ENCODE peak calls at places on chromosomes 3 and 15, in nine cellular contexts. One of them, this sample, is unnamed.

GRCh38 chr3:55500555-55501340 is 13.6 kb upstream of the WNT5A start:
- DNase-seq in DMS79: no peak
- DNase-seq in substantia nigra: no peak
- DNase-seq in stimulated activated CD4-positive, alpha-beta T cell treated with anti-CD3 and anti-CD28 coated beads, Interleukin-4, amount 100 ng/mL, for 48 hours: no peak
- DNase-seq in heart left ventricle: no peak
- DNase-seq in left colon: no peak
- DNase-seq in activated T-helper 2 cell treated with anti-CD3 and anti-CD28 coated beads, Interferon-gamma antibody, Interleukin-2, Interleukin-4, amounts not matched to agents 10 μg/mL and 5 μg/mL and 100 μg/mL, durations not matched to agents 14 hours and 24 hours and 36 hours: no peak
- DNase-seq in lower lobe of right lung: no peak
- DNase-seq in endothelial cell: no peak
- DNase-seq in this sample: no peak

GRCh38 chr3:139219463-139219862 is 124.4 kb upstream of the MRPS22 start:
- DNase-seq in left colon: no peak
- DNase-seq in DMS79: no peak
- DNase-seq in lower lobe of right lung: no peak
- DNase-seq in heart left ventricle: no peak
- DNase-seq in stimulated activated CD4-positive, alpha-beta T cell treated with anti-CD3 and anti-CD28 coated beads, Interleukin-4, amount 100 ng/mL, for 48 hours: no peak
- DNase-seq in activated T-helper 2 cell treated with anti-CD3 and anti-CD28 coated beads, Interferon-gamma antibody, Interleukin-2, Interleukin-4, amounts not matched to agents 10 μg/mL and 5 μg/mL and 100 μg/mL, durations not matched to agents 14 hours and 24 hours and 36 hours: no peak
- DNase-seq in substantia nigra: no peak
- DNase-seq in endothelial cell: no peak
- DNase-seq in this sample: no peak

GRCh38 chr15:59923508-59923907 is 80.6 kb upstream of the FOXB1 start:
- DNase-seq in heart left ventricle: no peak
- DNase-seq in activated T-helper 2 cell treated with anti-CD3 and anti-CD28 coated beads, Interferon-gamma antibody, Interleukin-2, Interleukin-4, amounts not matched to agents 10 μg/mL and 5 μg/mL and 100 μg/mL, durations not matched to agents 14 hours and 24 hours and 36 hours: no peak
- DNase-seq in lower lobe of right lung: no peak
- DNase-seq in substantia nigra: no peak
- DNase-seq in endothelial cell: no peak
- DNase-seq in stimulated activated CD4-positive, alpha-beta T cell treated with anti-CD3 and anti-CD28 coated beads, Interleukin-4, amount 100 ng/mL, for 48 hours: no peak
- DNase-seq in left colon: no peak
- DNase-seq in DMS79: no peak
- DNase-seq in this sample: no peak

GRCh38 chr15:50786871-50787270 is 21.4 kb upstream of the SPPL2A start:
- DNase-seq in left colon: no peak
- DNase-seq in heart left ventricle: no peak
- DNase-seq in substantia nigra: no peak
- DNase-seq in DMS79: no peak
- DNase-seq in lower lobe of right lung: no peak
- DNase-seq in activated T-helper 2 cell treated with anti-CD3 and anti-CD28 coated beads, Interferon-gamma antibody, Interleukin-2, Interleukin-4, amounts not matched to agents 10 μg/mL and 5 μg/mL and 100 μg/mL, durations not matched to agents 14 hours and 24 hours and 36 hours: no peak
- DNase-seq in endothelial cell: no peak
- DNase-seq in stimulated activated CD4-positive, alpha-beta T cell treated with anti-CD3 and anti-CD28 coated beads, Interleukin-4, amount 100 ng/mL, for 48 hours: no peak
- DNase-seq in this sample: no peak

GRCh38 chr3:115217678-115218451 is 70.8 kb upstream of the ZBTB20 start:
- DNase-seq in left colon: peak
- DNase-seq in heart left ventricle: peak
- DNase-seq in activated T-helper 2 cell treated with anti-CD3 and anti-CD28 coated beads, Interferon-gamma antibody, Interleukin-2, Interleukin-4, amounts not matched to agents 10 μg/mL and 5 μg/mL and 100 μg/mL, durations not matched to agents 14 hours and 24 hours and 36 hours: no peak
- DNase-seq in DMS79: peak
- DNase-seq in stimulated activated CD4-positive, alpha-beta T cell treated with anti-CD3 and anti-CD28 coated beads, Interleukin-4, amount 100 ng/mL, for 48 hours: peak
- DNase-seq in lower lobe of right lung: no peak
- DNase-seq in substantia nigra: no peak
- DNase-seq in endothelial cell: peak
- DNase-seq in this sample: peak

GRCh38 chr3:186669378-186670084 is 3.7 kb downstream of the HRG start:
- DNase-seq in activated T-helper 2 cell treated with anti-CD3 and anti-CD28 coated beads, Interferon-gamma antibody, Interleukin-2, Interleukin-4, amounts not matched to agents 10 μg/mL and 5 μg/mL and 100 μg/mL, durations not matched to agents 14 hours and 24 hours and 36 hours: no peak
- DNase-seq in endothelial cell: no peak
- DNase-seq in substantia nigra: no peak
- DNase-seq in stimulated activated CD4-positive, alpha-beta T cell treated with anti-CD3 and anti-CD28 coated beads, Interleukin-4, amount 100 ng/mL, for 48 hours: no peak
- DNase-seq in DMS79: no peak
- DNase-seq in heart left ventricle: no peak
- DNase-seq in lower lobe of right lung: no peak
- DNase-seq in left colon: no peak
- DNase-seq in this sample: no peak

GRCh38 chr3:175695251-175695650 is 836.1 kb downstream of the NAALADL2 start:
- DNase-seq in heart left ventricle: no peak
- DNase-seq in substantia nigra: no peak
- DNase-seq in endothelial cell: no peak
- DNase-seq in activated T-helper 2 cell treated with anti-CD3 and anti-CD28 coated beads, Interferon-gamma antibody, Interleukin-2, Interleukin-4, amounts not matched to agents 10 μg/mL and 5 μg/mL and 100 μg/mL, durations not matched to agents 14 hours and 24 hours and 36 hours: no peak
- DNase-seq in stimulated activated CD4-positive, alpha-beta T cell treated with anti-CD3 and anti-CD28 coated beads, Interleukin-4, amount 100 ng/mL, for 48 hours: no peak
- DNase-seq in lower lobe of right lung: no peak
- DNase-seq in left colon: no peak
- DNase-seq in DMS79: no peak
- DNase-seq in this sample: no peak

GRCh38 chr3:14783480-14784086 is 35.2 kb upstream of the FGD5 start:
- DNase-seq in endothelial cell: no peak
- DNase-seq in DMS79: no peak
- DNase-seq in left colon: no peak
- DNase-seq in heart left ventricle: no peak
- DNase-seq in stimulated activated CD4-positive, alpha-beta T cell treated with anti-CD3 and anti-CD28 coated beads, Interleukin-4, amount 100 ng/mL, for 48 hours: no peak
- DNase-seq in substantia nigra: no peak
- DNase-seq in lower lobe of right lung: no peak
- DNase-seq in activated T-helper 2 cell treated with anti-CD3 and anti-CD28 coated beads, Interferon-gamma antibody, Interleukin-2, Interleukin-4, amounts not matched to agents 10 μg/mL and 5 μg/mL and 100 μg/mL, durations not matched to agents 14 hours and 24 hours and 36 hours: no peak
- DNase-seq in this sample: no peak

GRCh38 chr3:137988982-137989381 is 21.0 kb upstream of the CLDN18 start:
- DNase-seq in heart left ventricle: no peak
- DNase-seq in DMS79: no peak
- DNase-seq in endothelial cell: no peak
- DNase-seq in lower lobe of right lung: no peak
- DNase-seq in stimulated activated CD4-positive, alpha-beta T cell treated with anti-CD3 and anti-CD28 coated beads, Interleukin-4, amount 100 ng/mL, for 48 hours: no peak
- DNase-seq in substantia nigra: no peak
- DNase-seq in left colon: no peak
- DNase-seq in activated T-helper 2 cell treated with anti-CD3 and anti-CD28 coated beads, Interferon-gamma antibody, Interleukin-2, Interleukin-4, amounts not matched to agents 10 μg/mL and 5 μg/mL and 100 μg/mL, durations not matched to agents 14 hours and 24 hours and 36 hours: no peak
- DNase-seq in this sample: no peak

GRCh38 chr3:48018841-48019240 is 2.6 kb upstream of the MAP4 start:
- DNase-seq in heart left ventricle: peak
- DNase-seq in DMS79: no peak
- DNase-seq in lower lobe of right lung: no peak
- DNase-seq in left colon: no peak
- DNase-seq in activated T-helper 2 cell treated with anti-CD3 and anti-CD28 coated beads, Interferon-gamma antibody, Interleukin-2, Interleukin-4, amounts not matched to agents 10 μg/mL and 5 μg/mL and 100 μg/mL, durations not matched to agents 14 hours and 24 hours and 36 hours: no peak
- DNase-seq in substantia nigra: no peak
- DNase-seq in endothelial cell: no peak
- DNase-seq in stimulated activated CD4-positive, alpha-beta T cell treated with anti-CD3 and anti-CD28 coated beads, Interleukin-4, amount 100 ng/mL, for 48 hours: no peak
- DNase-seq in this sample: no peak

GRCh38 chr3:8652323-8652987 is 7.9 kb upstream of the SSUH2 start:
- DNase-seq in endothelial cell: no peak
- DNase-seq in activated T-helper 2 cell treated with anti-CD3 and anti-CD28 coated beads, Interferon-gamma antibody, Interleukin-2, Interleukin-4, amounts not matched to agents 10 μg/mL and 5 μg/mL and 100 μg/mL, durations not matched to agents 14 hours and 24 hours and 36 hours: no peak
- DNase-seq in lower lobe of right lung: no peak
- DNase-seq in heart left ventricle: no peak
- DNase-seq in stimulated activated CD4-positive, alpha-beta T cell treated with anti-CD3 and anti-CD28 coated beads, Interleukin-4, amount 100 ng/mL, for 48 hours: no peak
- DNase-seq in left colon: no peak
- DNase-seq in DMS79: no peak
- DNase-seq in substantia nigra: no peak
- DNase-seq in this sample: no peak

GRCh38 chr15:66721501-66721937 is 19.5 kb downstream of the SMAD6 start:
- DNase-seq in stimulated activated CD4-positive, alpha-beta T cell treated with anti-CD3 and anti-CD28 coated beads, Interleukin-4, amount 100 ng/mL, for 48 hours: no peak
- DNase-seq in substantia nigra: no peak
- DNase-seq in heart left ventricle: no peak
- DNase-seq in lower lobe of right lung: no peak
- DNase-seq in left colon: no peak
- DNase-seq in activated T-helper 2 cell treated with anti-CD3 and anti-CD28 coated beads, Interferon-gamma antibody, Interleukin-2, Interleukin-4, amounts not matched to agents 10 μg/mL and 5 μg/mL and 100 μg/mL, durations not matched to agents 14 hours and 24 hours and 36 hours: no peak
- DNase-seq in DMS79: no peak
- DNase-seq in endothelial cell: no peak
- DNase-seq in this sample: no peak

GRCh38 chr3:125313060-125313635 is 62.0 kb downstream of the ZNF148 start:
- DNase-seq in left colon: no peak
- DNase-seq in lower lobe of right lung: no peak
- DNase-seq in substantia nigra: no peak
- DNase-seq in stimulated activated CD4-positive, alpha-beta T cell treated with anti-CD3 and anti-CD28 coated beads, Interleukin-4, amount 100 ng/mL, for 48 hours: no peak
- DNase-seq in DMS79: no peak
- DNase-seq in activated T-helper 2 cell treated with anti-CD3 and anti-CD28 coated beads, Interferon-gamma antibody, Interleukin-2, Interleukin-4, amounts not matched to agents 10 μg/mL and 5 μg/mL and 100 μg/mL, durations not matched to agents 14 hours and 24 hours and 36 hours: no peak
- DNase-seq in heart left ventricle: no peak
- DNase-seq in endothelial cell: no peak
- DNase-seq in this sample: no peak

GRCh38 chr3:50807266-50807665 is 132.5 kb downstream of the DOCK3 start:
- DNase-seq in left colon: no peak
- DNase-seq in endothelial cell: no peak
- DNase-seq in lower lobe of right lung: no peak
- DNase-seq in activated T-helper 2 cell treated with anti-CD3 and anti-CD28 coated beads, Interferon-gamma antibody, Interleukin-2, Interleukin-4, amounts not matched to agents 10 μg/mL and 5 μg/mL and 100 μg/mL, durations not matched to agents 14 hours and 24 hours and 36 hours: no peak
- DNase-seq in stimulated activated CD4-positive, alpha-beta T cell treated with anti-CD3 and anti-CD28 coated beads, Interleukin-4, amount 100 ng/mL, for 48 hours: no peak
- DNase-seq in substantia nigra: no peak
- DNase-seq in DMS79: no peak
- DNase-seq in heart left ventricle: no peak
- DNase-seq in this sample: no peak

GRCh38 chr3:31762016-31762764 is 218.9 kb downstream of the OSBPL10 start:
- DNase-seq in lower lobe of right lung: no peak
- DNase-seq in endothelial cell: no peak
- DNase-seq in left colon: no peak
- DNase-seq in heart left ventricle: no peak
- DNase-seq in stimulated activated CD4-positive, alpha-beta T cell treated with anti-CD3 and anti-CD28 coated beads, Interleukin-4, amount 100 ng/mL, for 48 hours: no peak
- DNase-seq in activated T-helper 2 cell treated with anti-CD3 and anti-CD28 coated beads, Interferon-gamma antibody, Interleukin-2, Interleukin-4, amounts not matched to agents 10 μg/mL and 5 μg/mL and 100 μg/mL, durations not matched to agents 14 hours and 24 hours and 36 hours: no peak
- DNase-seq in DMS79: no peak
- DNase-seq in substantia nigra: no peak
- DNase-seq in this sample: no peak

GRCh38 chr3:119350114-119350513 is 55.9 kb downstream of the ARHGAP31 start:
- DNase-seq in left colon: no peak
- DNase-seq in lower lobe of right lung: no peak
- DNase-seq in endothelial cell: peak
- DNase-seq in stimulated activated CD4-positive, alpha-beta T cell treated with anti-CD3 and anti-CD28 coated beads, Interleukin-4, amount 100 ng/mL, for 48 hours: no peak
- DNase-seq in DMS79: no peak
- DNase-seq in substantia nigra: no peak
- DNase-seq in heart left ventricle: peak
- DNase-seq in activated T-helper 2 cell treated with anti-CD3 and anti-CD28 coated beads, Interferon-gamma antibody, Interleukin-2, Interleukin-4, amounts not matched to agents 10 μg/mL and 5 μg/mL and 100 μg/mL, durations not matched to agents 14 hours and 24 hours and 36 hours: no peak
- DNase-seq in this sample: no peak

This sample was measured in tibial nerve.